ENCODE peak calls at places on chromosomes 12 and 14, in four cellular contexts. V is right atrium auricular region, A is ELF-1, I is non-pigmented ciliary epithelial cell. R is an unnamed sample.

GRCh38 chr12:95259368-95259767 is 41.8 kb downstream of the VEZT start:
- DNase-seq in V (no peak), A (no peak), I (no peak), R (no peak)

GRCh38 chr14:99513183-99513694 is 32.0 kb downstream of the CCNK start:
- DNase-seq in I (no peak), A (no peak), V (no peak), R (no peak)

GRCh38 chr12:80707830-80708534 is 548 bp downstream of the MYF6 start:
- DNase-seq in A (peak), V (no peak), I (no peak), R (peak)

GRCh38 chr14:48350971-48351370 is 675.6 kb upstream of the MDGA2 start:
- DNase-seq in V (no peak), A (no peak), I (peak), R (no peak)

GRCh38 chr14:29896354-29896768 is 31.3 kb downstream of the PRKD1 start:
- DNase-seq in A (no peak), I (no peak), V (no peak), R (no peak)

GRCh38 chr12:123024819-123025391 is 44.4 kb downstream of the ARL6IP4 start:
- DNase-seq in I (peak), V (no peak), A (no peak), R (no peak)

GRCh38 chr12:28899951-28900350 is 249.1 kb upstream of the FAR2 start:
- DNase-seq in A (no peak), I (peak), V (no peak), R (no peak)

GRCh38 chr12:69662764-69663163 is 36.3 kb downstream of the BEST3 start:
- DNase-seq in V (no peak), I (no peak), A (no peak), R (no peak)

R was measured in neural progenitor cell.